ENCODE peak calls at places on chromosomes 12 and 14, in eight cellular contexts. B, T, W, E, L, F, P and M are unnamed samples.

GRCh38 chr12:3117144-3117581 is 40.0 kb downstream of the TSPAN9 start:
- DNase-seq in B (no peak), T (no peak), W (no peak), E (no peak), L (peak; percentile 19), F (peak; percentile 95), P (no peak), M (no peak)

GRCh38 chr12:89236237-89236636 is 116.1 kb downstream of the DUSP6 start:
- DNase-seq in B (no peak), T (no peak), W (no peak), E (no peak), L (no peak), F (peak; percentile 69), P (no peak), M (no peak)

GRCh38 chr12:32612658-32613614 is 66.2 kb upstream of the DNM1L start:
- DNase-seq in B (no peak), T (no peak), W (no peak), E (no peak), L (no peak), F (no peak), P (no peak), M (peak; percentile 79)

GRCh38 chr14:55782166-55782565 is 202.2 kb downstream of the KTN1 start:
- DNase-seq in B (no peak), T (no peak), W (no peak), E (no peak), L (no peak), F (peak; percentile 30), P (no peak), M (no peak)

GRCh38 chr14:100386121-100386520 is 63.0 kb downstream of the SLC25A47 start:
- DNase-seq in B (no peak), T (no peak), W (no peak), E (no peak), L (no peak), F (peak; percentile 59), P (no peak), M (no peak)

GRCh38 chr12:95131589-95132335 is 58.3 kb upstream of the NR2C1 start:
- DNase-seq in B (no peak), T (no peak), W (no peak), E (no peak), L (no peak), F (no peak), P (no peak), M (no peak)

GRCh38 chr12:121579981-121580868 is 598 bp downstream of the KDM2B start:
- DNase-seq in B (peak; percentile 75), T (peak; percentile 92), W (peak; percentile 45), E (peak; percentile 82), L (peak; percentile 86), F (peak; percentile 57), P (peak; percentile 62), M (peak; percentile 64)

GRCh38 chr12:85280984-85281946 is 1.2 kb downstream of the ALX1 start:
- DNase-seq in B (no peak), T (no peak), W (no peak), E (no peak), L (no peak), F (peak; percentile 4), P (no peak), M (peak; percentile 5)

GRCh38 chr12:12474471-12474928 is 88.2 kb downstream of the DUSP16 start:
- DNase-seq in B (no peak), T (no peak), W (no peak), E (no peak), L (no peak), F (no peak), P (no peak), M (no peak)

GRCh38 chr14:90460136-90460535 is 63.3 kb downstream of the CALM1 start:
- DNase-seq in B (no peak), T (no peak), W (no peak), E (no peak), L (no peak), F (peak; percentile 44), P (no peak), M (no peak)

GRCh38 chr12:22598141-22598762 is 26.7 kb upstream of the ETNK1 start:
- DNase-seq in B (no peak), T (no peak), W (no peak), E (peak; percentile 28), L (no peak), F (no peak), P (no peak), M (peak; percentile 87)

GRCh38 chr12:132180648-132181546 is 36.6 kb downstream of the NOC4L start:
- DNase-seq in B (no peak), T (no peak), W (no peak), E (no peak), L (peak; percentile 44), F (no peak), P (no peak), M (no peak)

GRCh38 chr14:73227812-73228781 is 9.2 kb upstream of the PAPLN start:
- DNase-seq in B (no peak), T (peak; percentile 42), W (no peak), E (peak; percentile 74), L (peak; percentile 77), F (peak; percentile 86), P (no peak), M (no peak)

GRCh38 chr14:50233335-50234250 is 2.2 kb upstream of the SOS2 start:
- DNase-seq in B (peak; percentile 27), T (no peak), W (no peak), E (no peak), L (no peak), F (no peak), P (peak; percentile 1), M (no peak)

GRCh38 chr14:23183076-23183475 is 384 bp downstream of the SLC7A8 start:
- DNase-seq in B (no peak), T (no peak), W (no peak), E (no peak), L (no peak), F (no peak), P (no peak), M (peak; percentile 40)

DNA sequence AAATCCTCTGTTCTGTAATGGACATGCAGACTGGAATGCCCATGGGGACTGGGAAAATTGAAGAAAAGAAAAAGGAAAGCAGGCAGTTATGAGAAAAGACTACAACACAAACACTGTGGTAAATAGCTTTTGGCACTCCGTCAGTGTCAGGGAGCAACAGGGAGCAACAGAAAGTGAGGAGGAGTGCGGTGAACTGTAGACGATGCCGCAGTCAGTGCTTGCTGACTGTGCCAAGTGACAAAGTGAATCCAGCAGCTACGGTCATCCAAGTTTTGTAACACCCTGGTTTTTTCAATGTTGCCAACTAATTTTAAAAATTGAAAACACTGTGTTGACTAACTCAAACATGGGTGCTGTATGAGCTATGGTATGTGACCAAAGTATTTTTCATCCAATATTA is 39.7 kb upstream of the HMGA2 start:
- DNase-seq in B (no peak), T (no peak), W (no peak), E (no peak), L (no peak), F (no peak), P (no peak), M (no peak)
- H3K4me3 ChIP-seq in B (no peak overlapping the region), T (no peak overlapping the region), W (no peak overlapping the region), E (no peak overlapping the region), L (no peak overlapping the region), F (no peak overlapping the region), P (no peak overlapping the region), M (no peak overlapping the region)

DNA sequence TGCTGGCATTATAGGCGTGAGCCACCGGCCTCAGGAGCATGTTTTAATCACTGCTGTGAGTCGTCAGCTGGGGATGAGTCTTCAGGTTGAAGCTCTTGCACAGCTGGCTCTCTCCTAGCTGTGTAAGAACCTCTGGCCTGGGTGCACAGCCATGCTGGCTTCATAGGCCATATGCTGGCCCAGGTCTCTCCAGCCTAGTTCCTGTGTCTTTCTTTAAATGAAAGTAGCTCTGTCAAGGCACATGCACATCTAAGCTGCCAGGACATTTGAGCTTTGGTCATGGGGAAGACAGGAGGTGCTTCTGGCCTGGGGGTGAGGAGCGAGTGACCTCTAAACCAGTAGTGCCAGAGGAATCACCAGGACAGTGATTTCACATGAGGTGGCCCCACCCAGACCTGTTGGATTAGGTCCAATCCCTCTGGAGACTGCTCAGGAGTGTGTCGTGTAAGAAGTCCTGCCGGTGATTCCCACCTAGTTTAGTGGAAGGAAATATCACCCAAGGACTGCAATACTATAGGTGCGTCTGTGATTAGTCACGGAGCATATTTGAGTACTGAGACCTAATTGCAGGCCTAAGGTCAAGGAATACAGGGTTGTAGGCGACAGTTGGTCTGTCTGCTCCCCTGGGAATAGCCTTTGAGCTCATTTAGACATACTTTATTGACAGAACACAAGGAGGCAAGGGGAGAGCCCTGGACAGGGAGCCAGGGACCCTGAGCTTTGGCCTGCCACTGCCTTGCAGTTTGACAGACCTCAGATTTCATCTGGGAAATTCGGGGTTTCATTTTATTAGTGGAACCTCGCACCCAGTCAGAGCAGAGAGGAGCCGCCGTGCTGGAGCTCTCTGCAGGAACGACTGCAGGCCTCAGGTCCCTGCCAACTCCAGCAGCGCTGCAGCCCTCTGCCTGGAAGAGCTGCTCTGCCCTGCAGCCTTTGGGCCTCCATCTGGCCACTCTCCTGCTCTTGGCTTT is 67.0 kb downstream of the ANKRD9 start:
- DNase-seq in B (no peak), T (no peak), W (no peak), E (peak; percentile 71), L (peak; percentile 70), F (no peak), P (no peak), M (peak; percentile 99)
- H3K27ac ChIP-seq in B (no peak overlapping the region), T (no peak overlapping the region), W (no peak overlapping the region), E (peak overlapping the region; percentile 95), L (peak overlapping the region; percentile 81), F (no peak overlapping the region), P (no peak overlapping the region), M (peak overlapping the region; percentile 86)

GRCh38 chr12:130872179-130873096 is 572 bp downstream of the RAN start:
- DNase-seq in B (peak; percentile 56), T (peak; percentile 71), W (no peak), E (peak; percentile 77), L (peak; percentile 67), F (peak; percentile 56), P (peak; percentile 25), M (peak; percentile 33)

GRCh38 chr12:130874696-130875095 is 2.8 kb downstream of the RAN start:
- DNase-seq in B (no peak), T (no peak), W (no peak), E (no peak), L (no peak), F (no peak), P (no peak), M (no peak)

GRCh38 chr12:130873106-130873795 is 1.4 kb downstream of the RAN start:
- DNase-seq in B (no peak), T (no peak), W (no peak), E (no peak), L (no peak), F (peak; percentile 13), P (no peak), M (no peak)

GRCh38 chr12:130875193-130875592 is 3.3 kb downstream of the RAN start:
- DNase-seq in B (no peak), T (no peak), W (no peak), E (no peak), L (no peak), F (no peak), P (no peak), M (no peak)

GRCh38 chr12:130873825-130874224 is 2.0 kb downstream of the RAN start:
- DNase-seq in B (no peak), T (no peak), W (no peak), E (no peak), L (no peak), F (no peak), P (no peak), M (no peak)
- H3K36me3 ChIP-seq in B (peaks cover 41% of the 10 kb centered on the region), T (peaks cover 35% of the 10 kb centered on the region), W (no peaks in the 10 kb centered on the region), E (peaks cover 5% of the 10 kb centered on the region), L (peaks cover 5% of the 10 kb centered on the region), F (peaks cover 15% of the 10 kb centered on the region), P (peaks cover 30% of the 10 kb centered on the region), M (peaks cover 8% of the 10 kb centered on the region)

DNA sequence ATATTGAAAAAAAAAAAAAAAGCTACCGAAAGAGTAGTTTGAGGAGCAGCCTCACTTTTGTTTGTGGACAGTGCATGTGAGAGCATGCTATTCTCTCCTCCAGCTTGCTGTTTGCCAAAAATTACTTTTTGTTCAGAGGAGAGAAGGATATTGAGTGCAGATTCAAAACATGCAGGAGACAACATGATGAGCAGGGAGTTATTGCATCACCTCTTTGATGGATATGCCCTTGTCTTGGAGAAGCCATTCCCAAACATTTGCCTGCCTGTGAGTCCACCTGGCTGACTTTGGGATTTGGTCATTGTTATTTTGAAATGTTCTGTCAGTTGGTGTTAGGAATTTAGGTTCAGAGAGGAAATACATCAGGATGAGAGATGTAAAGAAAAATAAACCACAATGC is 2.4 kb downstream of the C12orf75 start:
- DNase-seq in B (no peak), T (no peak), W (no peak), E (no peak), L (no peak), F (no peak), P (no peak), M (no peak)
- H3K4me3 ChIP-seq in B (no peak overlapping the region), T (no peak overlapping the region), W (no peak overlapping the region), E (no peak overlapping the region), L (no peak overlapping the region), F (peak overlapping the region; percentile 4), P (no peak overlapping the region), M (no peak overlapping the region)